ENCODE peak calls at places on chromosomes 1 and 21, in six cellular contexts. F is suprapubic skin, I is A549, C is ovary, R is sigmoid colon, L is H1. Z is an unnamed sample. For H3K4me1, the result is how much of the 10 kb centered on the place peaks cover.

GRCh38 chr1:17377325-17377953 is 5.4 kb downstream of the PADI6 start:
- DNase-seq in F (no peak), I (no peak), C (no peak), R (no peak), L (no peak), Z (no peak)

GRCh38 chr1:219331424-219331823 is 157.7 kb downstream of the LYPLAL1 start:
- DNase-seq in F (no peak), I (no peak), C (no peak), R (no peak), L (no peak), Z (no peak)

GRCh38 chr1:68112835-68113243 is 62.4 kb upstream of the DIRAS3 start:
- DNase-seq in F (no peak), I (peak), C (peak), R (no peak), L (peak), Z (no peak)

GRCh38 chr1:224786533-224787249 is 142.8 kb upstream of the DNAH14 start:
- DNase-seq in F (no peak), I (no peak), C (no peak), R (no peak), L (no peak), Z (no peak)

GRCh38 chr1:212167098-212167497 is 118.1 kb upstream of the PPP2R5A start:
- DNase-seq in F (no peak), I (no peak), C (no peak), R (peak), L (no peak), Z (no peak)

GRCh38 chr1:15355968-15356621 is 53.6 kb upstream of the EFHD2 start:
- DNase-seq in F (no peak), I (peak), C (no peak), R (no peak), L (no peak), Z (no peak)

GRCh38 chr1:39086386-39087108 is 60.4 kb downstream of the NDUFS5 start:
- DNase-seq in F (no peak), I (no peak), C (no peak), R (no peak), L (no peak), Z (no peak)

GRCh38 chr1:226199971-226200370 is 13.4 kb upstream of the ACBD3 start:
- DNase-seq in F (no peak), I (no peak), C (no peak), R (no peak), L (no peak), Z (no peak)

GRCh38 chr1:147837129-147837776 is 65.3 kb upstream of the GJA8 start:
- DNase-seq in F (no peak), I (no peak), C (no peak), R (no peak), L (peak), Z (no peak)

GRCh38 chr1:3074800-3075199 is 5.8 kb downstream of the PRDM16 start:
- DNase-seq in F (no peak), I (no peak), C (no peak), R (no peak), L (peak), Z (peak)

GRCh38 chr1:61641578-61642336 is 83.2 kb downstream of the TM2D1 start:
- DNase-seq in F (peak), I (peak), C (peak), R (peak), L (peak), Z (peak)

GRCh38 chr1:162368451-162368850 is 8.2 kb downstream of the SPATA46 start:
- DNase-seq in F (no peak), I (no peak), C (no peak), R (peak), L (no peak), Z (no peak)

GRCh38 chr1:36570478-36571060 is 87.9 kb upstream of the CSF3R start:
- DNase-seq in F (no peak), I (no peak), C (no peak), R (peak), L (no peak), Z (no peak)

GRCh38 chr1:72623299-72623708 is 341.0 kb upstream of the NEGR1 start:
- DNase-seq in F (no peak), I (no peak), C (no peak), R (no peak), L (peak), Z (no peak)

GRCh38 chr1:106937104-106937503 is 119.4 kb upstream of the PRMT6 start:
- DNase-seq in F (no peak), I (no peak), C (no peak), R (no peak), L (no peak), Z (no peak)

GRCh38 chr21:15210235-15210678 is 145.5 kb upstream of the NRIP1 start:
- DNase-seq in F (no peak), I (peak), C (no peak), R (peak), L (no peak), Z (peak)

GRCh38 chr1:18480315-18481189 is at the start of gene KLHDC7A:
- DNase-seq in F (no peak), I (peak), C (no peak), R (peak), L (peak), Z (peak)

GRCh38 chr1:19774180-19774785 is 25.4 kb downstream of the TMCO4 start:
- DNase-seq in F (no peak), I (no peak), C (no peak), R (no peak), L (no peak), Z (no peak)

GRCh38 chr1:67683736-67684525 is 1.1 kb upstream of the GADD45A start:
- DNase-seq in F (no peak), I (no peak), C (peak), R (no peak), L (no peak), Z (no peak)

GRCh38 chr1:41487729-41488598 is 3.5 kb upstream of the EDN2 start:
- DNase-seq in F (no peak), I (no peak), C (no peak), R (no peak), L (no peak), Z (no peak)

GRCh38 chr21:29523646-29524045 is 224.9 kb downstream of the BACH1 start:
- DNase-seq in F (no peak), I (no peak), C (no peak), R (no peak), L (no peak), Z (no peak)

GRCh38 chr1:208640295-208640694 is 396.1 kb upstream of the PLXNA2 start:
- DNase-seq in F (no peak), I (no peak), C (no peak), R (no peak), L (no peak), Z (no peak)

GRCh38 chr1:172833956-172834355 is 175.1 kb downstream of the FASLG start:
- DNase-seq in F (no peak), I (no peak), C (no peak), R (no peak), L (no peak), Z (no peak)

GRCh38 chr1:213051127-213051880 is at the start of gene RPS6KC1:
- DNase-seq in F (peak), I (peak), C (peak), R (peak), L (peak), Z (peak)

GRCh38 chr1:93516164-93516563 is 68.2 kb downstream of the FNBP1L start:
- DNase-seq in F (no peak), I (no peak), C (no peak), R (no peak), L (no peak), Z (no peak)

GRCh38 chr1:235093013-235093618 is 35.5 kb downstream of the TOMM20 start:
- DNase-seq in F (no peak), I (peak), C (no peak), R (no peak), L (peak), Z (peak)
- TF ChIP-seq EP300 in F (no peak), I (no peak), C (no peak), R (no peak), L (no peak), Z (no peak)

DNA sequence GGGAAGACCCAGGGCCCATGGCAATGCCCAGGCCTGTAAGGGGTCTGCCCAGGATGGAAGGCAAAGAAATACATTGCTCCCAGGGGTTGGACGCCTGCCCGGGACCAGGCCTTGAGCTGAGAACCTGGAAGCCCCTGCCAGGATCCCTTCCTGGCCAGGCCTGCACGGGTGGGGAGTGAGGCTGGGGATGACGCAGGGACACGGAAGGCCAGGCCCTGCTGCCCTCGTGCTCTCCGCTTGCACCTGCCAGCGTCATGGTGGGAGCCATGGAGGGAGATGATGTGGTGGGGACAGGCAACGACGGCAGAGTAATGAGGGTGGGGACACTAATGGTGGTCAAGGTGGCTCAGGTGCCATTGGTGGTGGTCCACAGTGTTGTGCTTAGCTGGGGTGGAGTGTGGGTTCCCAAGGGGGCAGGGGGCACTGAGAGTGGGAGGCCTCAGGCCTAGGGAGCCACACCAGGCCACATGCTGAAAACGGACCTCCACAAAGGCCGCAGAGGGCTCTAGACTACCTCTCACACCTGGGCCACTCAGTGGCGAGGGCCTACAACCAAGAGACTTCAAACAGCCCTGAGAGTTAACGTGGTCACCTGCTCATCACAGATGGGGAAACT is 4.3 kb downstream of the HES3 start:
- DNase-seq in F (no peak), I (no peak), C (peak), R (no peak), L (peak), Z (no peak)
- H3K4me1 ChIP-seq in F (under half), I (under half), C (under half), R (under half), L (under half), Z (under half)

GRCh38 chr1:21764615-21765423 is 18.1 kb downstream of the USP48 start:
- DNase-seq in F (no peak), I (peak), C (no peak), R (no peak), L (no peak), Z (peak)
- TF ChIP-seq EP300 in F (no peak), I (no peak), C (no peak), R (peak), L (no peak), Z (no peak)

DNA sequence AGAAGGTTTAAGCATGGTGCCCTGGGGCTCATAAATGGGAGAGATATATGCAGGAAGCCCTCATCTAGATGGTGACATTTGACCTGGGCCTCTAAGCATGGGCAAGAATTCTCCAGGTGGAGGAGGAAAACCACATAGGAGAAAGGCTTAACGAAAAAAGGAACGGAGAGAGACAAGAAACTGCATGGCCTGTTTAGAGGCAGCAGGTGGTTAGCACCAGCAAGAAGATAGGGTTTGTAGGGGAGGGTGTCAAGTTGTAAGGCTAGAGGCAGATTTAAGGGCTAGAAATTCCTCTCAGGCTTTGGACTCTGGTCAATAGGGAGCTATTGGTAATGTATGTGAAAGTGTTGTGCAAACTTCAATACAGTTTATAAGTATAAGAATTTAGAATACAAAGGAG is 8.2 kb upstream of the MAPKAPK2 start:
- DNase-seq in F (no peak), I (no peak), C (no peak), R (no peak), L (no peak), Z (no peak)
- H3K4me1 ChIP-seq in F (under half), I (under half), C (under half), R (under half), L (under half), Z (under half)

DNA sequence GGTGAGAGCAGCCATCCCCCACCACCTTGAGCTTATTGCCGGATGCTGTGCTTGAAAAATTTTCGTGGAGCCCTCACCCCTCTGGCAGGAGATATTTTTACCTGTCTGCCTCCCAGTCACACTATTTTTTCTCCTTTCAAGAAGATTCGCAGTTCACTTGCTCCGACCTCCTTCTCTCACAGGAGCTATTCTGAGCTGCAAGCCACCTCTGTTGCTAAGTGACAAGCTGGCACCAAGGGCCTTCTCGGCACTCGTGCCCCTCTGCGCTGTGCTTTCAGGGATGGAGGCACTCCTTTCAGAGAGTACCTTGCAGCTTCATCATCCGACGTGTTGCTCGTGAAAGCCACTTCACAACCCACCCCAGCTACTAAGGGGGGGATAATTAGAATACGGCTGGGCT is 11.5 kb downstream of the SLC6A17 start:
- DNase-seq in F (no peak), I (no peak), C (no peak), R (no peak), L (no peak), Z (no peak)
- TF ChIP-seq EP300 in F (no peak), I (no peak), C (no peak), R (no peak), L (no peak), Z (no peak)

GRCh38 chr21:41008971-41009370 is 159.0 kb upstream of the BACE2 start:
- DNase-seq in F (no peak), I (no peak), C (no peak), R (no peak), L (no peak), Z (no peak)

GRCh38 chr21:41011968-41012367 is 156.0 kb upstream of the BACE2 start:
- DNase-seq in F (no peak), I (no peak), C (no peak), R (no peak), L (no peak), Z (no peak)

GRCh38 chr21:41010981-41011380 is 157.0 kb upstream of the BACE2 start:
- DNase-seq in F (no peak), I (no peak), C (no peak), R (no peak), L (no peak), Z (no peak)

GRCh38 chr21:41009398-41010177 is 158.4 kb upstream of the BACE2 start:
- DNase-seq in F (no peak), I (no peak), C (no peak), R (no peak), L (no peak), Z (no peak)

DNA sequence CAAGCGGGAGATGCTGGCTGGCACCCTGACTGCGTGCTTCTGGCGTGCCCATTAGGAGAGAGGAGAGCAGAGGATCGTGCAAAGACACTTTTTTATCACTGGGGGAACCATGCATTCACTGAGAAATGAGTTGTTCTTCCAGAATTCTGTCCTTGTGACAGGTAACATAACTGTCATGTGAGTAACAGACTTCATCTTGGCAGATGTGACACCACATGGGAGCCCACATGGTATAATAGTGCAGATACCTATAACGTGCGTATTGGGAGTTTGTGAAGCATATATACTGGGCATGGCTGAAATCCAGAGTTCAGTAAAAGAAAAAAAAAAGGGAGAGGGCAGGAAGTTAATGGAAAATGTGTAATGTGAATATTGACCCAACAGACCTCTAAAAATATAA is 159.6 kb upstream of the BACE2 start:
- DNase-seq in F (no peak), I (no peak), C (no peak), R (no peak), L (no peak), Z (no peak)
- H3K4me1 ChIP-seq in F (under half), I (under half), C (under half), R (under half), L (under half), Z (under half)

GRCh38 chr1:223179280-223179679 is 36.2 kb upstream of the TLR5 start:
- DNase-seq in F (no peak), I (no peak), C (no peak), R (no peak), L (no peak), Z (no peak)

GRCh38 chr1:223177681-223178080 is 34.6 kb upstream of the TLR5 start:
- DNase-seq in F (no peak), I (no peak), C (no peak), R (no peak), L (no peak), Z (peak)

GRCh38 chr1:223176437-223176836 is 33.4 kb upstream of the TLR5 start:
- DNase-seq in F (no peak), I (no peak), C (no peak), R (no peak), L (no peak), Z (no peak)

GRCh38 chr1:223175032-223175431 is 32.0 kb upstream of the TLR5 start:
- DNase-seq in F (no peak), I (no peak), C (no peak), R (no peak), L (no peak), Z (no peak)

DNA sequence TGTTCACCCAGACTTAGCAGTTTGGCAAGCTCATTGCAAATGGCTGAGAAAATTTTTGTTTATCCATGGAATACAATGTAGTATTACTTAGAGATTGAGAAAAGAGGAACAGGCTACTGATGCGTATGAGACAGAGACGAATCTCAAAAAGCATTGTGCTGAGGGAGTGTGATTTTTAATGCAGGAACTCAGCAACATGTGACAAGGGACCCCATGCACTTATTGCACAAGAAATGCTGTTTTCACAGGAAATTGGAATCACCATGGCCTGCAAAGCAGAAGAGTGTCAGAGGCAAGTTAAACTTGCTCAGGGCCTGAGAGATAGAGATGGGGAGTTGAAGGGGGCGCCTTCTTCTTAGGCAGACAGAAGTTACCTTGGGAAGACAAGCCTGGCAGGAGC is 32.6 kb upstream of the TLR5 start:
- DNase-seq in F (no peak), I (no peak), C (no peak), R (no peak), L (no peak), Z (no peak)
- TF ChIP-seq EP300 in F (no peak), I (no peak), C (no peak), R (no peak), L (no peak), Z (no peak)

Z was measured in stomach.